ENCODE peak calls at places on chromosomes 12 and 14, in seven cellular contexts. B is astrocyte of the cerebellum, H is amniotic epithelial cell, E is HCEC 1CT, F is fibroblast of pulmonary artery, C is IMR-90, N is NCI-H1694. X is an unnamed sample.

GRCh38 chr14:71466251-71466650 is 466.0 kb upstream of the RGS6 start:
- DNase-seq in B (no peak), N (no peak), F (no peak), H (no peak), C (no peak), E (no peak), X (no peak)

GRCh38 chr12:79373896-79374499 is 316.8 kb downstream of the PAWR start:
- DNase-seq in B (no peak), N (peak), E (peak), C (peak), H (peak), F (peak), X (no peak)

GRCh38 chr14:105854600-105855245 is 328.3 kb downstream of the TMEM121 start:
- DNase-seq in E (no peak), B (no peak), N (no peak), F (no peak), C (no peak), H (no peak), X (no peak)

GRCh38 chr12:25828188-25828587 is 130.3 kb upstream of the RASSF8 start:
- DNase-seq in B (no peak), H (no peak), C (no peak), N (no peak), F (peak), E (no peak), X (no peak)

GRCh38 chr12:90682398-90682797 is 272.6 kb downstream of the CCER1 start:
- DNase-seq in F (peak), E (peak), C (peak), B (peak), N (no peak), H (peak), X (peak)

GRCh38 chr14:75660238-75660629 is 442 bp downstream of the ERG28 start:
- DNase-seq in F (no peak), E (no peak), B (no peak), C (no peak), H (no peak), N (no peak), X (no peak)

GRCh38 chr14:94989946-94990345 is 167.4 kb downstream of the DICER1 start:
- DNase-seq in H (no peak), B (no peak), N (no peak), C (no peak), E (no peak), F (no peak), X (no peak)

GRCh38 chr12:118330421-118331018 is 42.2 kb downstream of the TAOK3 start:
- DNase-seq in N (no peak), C (peak), F (peak), B (no peak), E (peak), H (peak), X (peak)

GRCh38 chr12:68856510-68856909 is 48.5 kb downstream of the MDM2 start:
- DNase-seq in N (peak), C (no peak), H (no peak), E (no peak), B (no peak), F (no peak), X (no peak)

GRCh38 chr12:29350080-29350479 is 30.9 kb downstream of the ERGIC2 start:
- DNase-seq in F (peak), B (peak), H (peak), N (peak), E (peak), C (peak), X (no peak)

GRCh38 chr12:130083002-130083401 is 79.3 kb upstream of the FZD10 start:
- DNase-seq in C (no peak), H (no peak), F (no peak), N (no peak), E (no peak), B (no peak), X (no peak)

GRCh38 chr12:89890191-89890590 is 181.6 kb upstream of the ATP2B1 start:
- DNase-seq in B (no peak), H (no peak), F (no peak), C (no peak), E (no peak), N (no peak), X (no peak)

GRCh38 chr14:67515386-67516079 is 17.6 kb upstream of the PLEKHH1 start:
- DNase-seq in F (peak), B (no peak), C (no peak), H (no peak), N (no peak), E (no peak), X (no peak)

GRCh38 chr12:49478949-49479664 is 59.7 kb upstream of the KCNH3 start:
- DNase-seq in H (no peak), C (no peak), E (no peak), F (no peak), N (no peak), B (no peak), X (no peak)

GRCh38 chr14:74510211-74510931 is 16.8 kb downstream of the ISCA2 start:
- DNase-seq in H (peak), N (no peak), B (no peak), C (peak), E (no peak), F (peak), X (no peak)

GRCh38 chr12:73699318-73699717 is 838.3 kb upstream of the ATXN7L3B start:
- DNase-seq in H (no peak), C (no peak), E (no peak), B (no peak), N (no peak), F (no peak), X (no peak)

GRCh38 chr12:53949631-53950440 is 4.9 kb upstream of the HOXC12 start:
- DNase-seq in H (no peak), E (no peak), F (no peak), N (no peak), B (no peak), C (no peak), X (no peak)

GRCh38 chr12:114933428-114934160 is 249.6 kb upstream of the TBX3 start:
- DNase-seq in F (peak), H (peak), N (no peak), C (peak), E (peak), B (peak), X (peak)

GRCh38 chr12:89756638-89757321 is 48.1 kb upstream of the ATP2B1 start:
- DNase-seq in F (peak), H (peak), N (no peak), C (peak), E (peak), B (peak), X (peak)

GRCh38 chr12:107296681-107297086 is 203.3 kb upstream of the CRY1 start:
- DNase-seq in H (no peak), F (peak), C (no peak), E (no peak), B (no peak), N (no peak), X (no peak)

GRCh38 chr12:93502802-93503623 is 35.7 kb downstream of the MRPL42 start:
- DNase-seq in N (peak), C (peak), F (peak), H (peak), E (peak), B (peak), X (no peak)

GRCh38 chr12:664075-664778 is 982 bp upstream of the NINJ2 start:
- DNase-seq in H (no peak), F (no peak), E (no peak), B (no peak), N (no peak), C (no peak), X (no peak)

GRCh38 chr12:93080452-93080851 is 151.4 kb upstream of the EEA1 start:
- DNase-seq in E (no peak), C (no peak), H (no peak), N (no peak), B (no peak), F (no peak), X (no peak)

GRCh38 chr14:99072956-99073355 is 199.0 kb downstream of the BCL11B start:
- DNase-seq in C (no peak), E (no peak), B (no peak), N (no peak), H (no peak), F (no peak), X (no peak)

GRCh38 chr14:102819176-102819628 is 42.0 kb downstream of the TRAF3 start:
- DNase-seq in H (no peak), F (no peak), N (no peak), B (no peak), E (no peak), C (no peak), X (no peak)

GRCh38 chr12:73161970-73162369 is 889.8 kb downstream of the TRHDE start:
- DNase-seq in F (no peak), H (no peak), B (no peak), E (no peak), C (no peak), N (no peak), X (no peak)

GRCh38 chr12:125159687-125160086 is 94.5 kb downstream of the AACS start:
- DNase-seq in E (no peak), F (no peak), N (peak), H (no peak), C (no peak), B (no peak), X (no peak)

GRCh38 chr14:71327691-71328090 is 420.4 kb downstream of the PCNX1 start:
- DNase-seq in E (no peak), B (no peak), H (peak), N (no peak), C (peak), F (no peak), X (no peak)

GRCh38 chr14:99524804-99525698 is 43.8 kb downstream of the CCNK start:
- DNase-seq in B (no peak), E (peak), C (peak), H (peak), N (peak), F (peak), X (no peak)

GRCh38 chr12:29026419-29026818 is 122.7 kb upstream of the FAR2 start:
- DNase-seq in E (no peak), N (no peak), H (no peak), F (no peak), C (no peak), B (peak), X (no peak)